ENCODE peak calls at places on chromosomes 3 and 15, in six cellular contexts. One of them, this sample, is unnamed.

GRCh38 chr3:114900908-114901307 is 246.2 kb downstream of the ZBTB20 start:
- DNase-seq in GM12878: no peak
- DNase-seq in pancreas: no peak
- DNase-seq in B cell: no peak
- DNase-seq in ovary: no peak
- DNase-seq in heart left ventricle: no peak
- DNase-seq in this sample: no peak

GRCh38 chr15:31403096-31403495 is 76.5 kb downstream of the KLF13 start:
- DNase-seq in GM12878: no peak
- DNase-seq in pancreas: no peak
- DNase-seq in B cell: no peak
- DNase-seq in ovary: no peak
- DNase-seq in heart left ventricle: no peak
- DNase-seq in this sample: no peak

GRCh38 chr3:169811606-169812123 is 1.0 kb upstream of the LRRIQ4 start:
- DNase-seq in GM12878: no peak
- DNase-seq in pancreas: no peak
- DNase-seq in B cell: peak
- DNase-seq in ovary: no peak
- DNase-seq in heart left ventricle: no peak
- DNase-seq in this sample: no peak

GRCh38 chr15:86021281-86022264 is 58.1 kb upstream of the AGBL1 start:
- DNase-seq in GM12878: no peak
- DNase-seq in pancreas: no peak
- DNase-seq in B cell: no peak
- DNase-seq in ovary: no peak
- DNase-seq in heart left ventricle: no peak
- DNase-seq in this sample: no peak

GRCh38 chr15:68550498-68551295 is 28.1 kb upstream of the CORO2B start:
- DNase-seq in GM12878: no peak
- DNase-seq in pancreas: peak
- DNase-seq in B cell: peak
- DNase-seq in ovary: peak
- DNase-seq in heart left ventricle: peak
- DNase-seq in this sample: peak

GRCh38 chr3:177249203-177249602 is 51.9 kb upstream of the TBL1XR1 start:
- DNase-seq in GM12878: no peak
- DNase-seq in pancreas: no peak
- DNase-seq in B cell: no peak
- DNase-seq in ovary: no peak
- DNase-seq in heart left ventricle: no peak
- DNase-seq in this sample: no peak

GRCh38 chr3:151015762-151016161 is 43.2 kb upstream of the CLRN1 start:
- DNase-seq in GM12878: no peak
- DNase-seq in pancreas: no peak
- DNase-seq in B cell: no peak
- DNase-seq in ovary: no peak
- DNase-seq in heart left ventricle: no peak
- DNase-seq in this sample: no peak

GRCh38 chr15:91942676-91943417 is 89.3 kb downstream of the SLCO3A1 start:
- DNase-seq in GM12878: no peak
- DNase-seq in pancreas: peak
- DNase-seq in B cell: no peak
- DNase-seq in ovary: peak
- DNase-seq in heart left ventricle: peak
- DNase-seq in this sample: peak

GRCh38 chr3:10015476-10015904 is 10.7 kb upstream of the FANCD2 start:
- DNase-seq in GM12878: no peak
- DNase-seq in pancreas: peak
- DNase-seq in B cell: no peak
- DNase-seq in ovary: peak
- DNase-seq in heart left ventricle: peak
- DNase-seq in this sample: peak

GRCh38 chr15:32908135-32908801 is 190.5 kb downstream of the GREM1 start:
- DNase-seq in GM12878: peak
- DNase-seq in pancreas: no peak
- DNase-seq in B cell: peak
- DNase-seq in ovary: peak
- DNase-seq in heart left ventricle: no peak
- DNase-seq in this sample: no peak

GRCh38 chr3:18447720-18448119 is 22.6 kb upstream of the SATB1 start:
- DNase-seq in GM12878: no peak
- DNase-seq in pancreas: no peak
- DNase-seq in B cell: no peak
- DNase-seq in ovary: no peak
- DNase-seq in heart left ventricle: no peak
- DNase-seq in this sample: no peak

GRCh38 chr3:18443670-18444596 is 18.8 kb upstream of the SATB1 start:
- DNase-seq in GM12878: no peak
- DNase-seq in pancreas: peak
- DNase-seq in B cell: peak
- DNase-seq in ovary: peak
- DNase-seq in heart left ventricle: peak
- DNase-seq in this sample: peak

GRCh38 chr3:18446067-18446793 is 21.1 kb upstream of the SATB1 start:
- DNase-seq in GM12878: no peak
- DNase-seq in pancreas: no peak
- DNase-seq in B cell: no peak
- DNase-seq in ovary: no peak
- DNase-seq in heart left ventricle: no peak
- DNase-seq in this sample: no peak

GRCh38 chr3:18444597-18445420 is 19.7 kb upstream of the SATB1 start:
- DNase-seq in GM12878: no peak
- DNase-seq in pancreas: peak
- DNase-seq in B cell: peak
- DNase-seq in ovary: peak
- DNase-seq in heart left ventricle: peak
- DNase-seq in this sample: peak

DNA sequence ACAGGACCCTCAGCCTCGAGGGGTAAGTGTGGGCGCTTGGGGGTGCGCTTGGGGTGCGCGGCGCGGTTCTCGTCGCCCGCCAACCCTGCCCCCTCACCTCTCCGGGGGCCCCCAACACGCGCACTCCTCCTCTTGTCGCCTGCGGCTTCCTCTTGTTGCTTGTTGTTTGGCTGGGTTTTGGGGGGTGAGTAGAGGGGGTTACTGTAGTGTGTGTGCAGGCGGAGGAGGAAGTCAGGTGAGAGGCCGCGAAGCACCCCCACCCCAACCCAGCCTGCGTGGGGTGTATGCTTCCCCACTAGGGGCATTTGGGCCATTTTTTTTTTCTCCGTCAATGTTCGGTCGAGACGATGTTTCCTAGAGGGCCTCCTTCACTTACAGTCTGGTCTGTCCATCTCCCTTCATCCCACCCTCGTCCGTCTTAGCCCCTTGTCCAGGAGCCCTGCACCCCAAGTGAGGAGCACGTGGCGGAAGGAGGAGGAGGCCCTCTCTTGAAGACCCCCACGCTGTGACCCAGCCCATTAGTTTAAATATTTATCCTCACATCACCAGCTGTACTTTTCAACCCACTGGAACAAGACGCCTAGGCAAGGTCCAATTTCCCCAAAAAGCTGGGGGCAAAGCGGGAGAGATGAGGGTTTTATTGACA is 20.4 kb upstream of the SATB1 start:
- DNase-seq in GM12878: no peak
- DNase-seq in pancreas: peak
- DNase-seq in B cell: peak
- DNase-seq in ovary: peak
- DNase-seq in heart left ventricle: no peak
- DNase-seq in this sample: no peak
- TF ChIP-seq CTCF in GM12878: no peak
- TF ChIP-seq CTCF in pancreas: no peak
- TF ChIP-seq CTCF in B cell: peak
- TF ChIP-seq CTCF in ovary: no peak
- TF ChIP-seq CTCF in heart left ventricle: no peak
- TF ChIP-seq CTCF in this sample: no peak

GRCh38 chr3:137222736-137223135 is 265.0 kb downstream of the IL20RB start:
- DNase-seq in GM12878: no peak
- DNase-seq in pancreas: no peak
- DNase-seq in B cell: no peak
- DNase-seq in ovary: no peak
- DNase-seq in heart left ventricle: no peak
- DNase-seq in this sample: no peak

GRCh38 chr3:137217733-137218132 is 259.9 kb downstream of the IL20RB start:
- DNase-seq in GM12878: no peak
- DNase-seq in pancreas: no peak
- DNase-seq in B cell: no peak
- DNase-seq in ovary: no peak
- DNase-seq in heart left ventricle: no peak
- DNase-seq in this sample: no peak
- TF ChIP-seq CTCF in GM12878: peak
- TF ChIP-seq CTCF in pancreas: no peak
- TF ChIP-seq CTCF in B cell: no peak
- TF ChIP-seq CTCF in ovary: no peak
- TF ChIP-seq CTCF in heart left ventricle: no peak
- TF ChIP-seq CTCF in this sample: peak

GRCh38 chr3:30269751-30270445 is 336.5 kb upstream of the TGFBR2 start:
- DNase-seq in GM12878: no peak
- DNase-seq in pancreas: no peak
- DNase-seq in B cell: peak
- DNase-seq in ovary: no peak
- DNase-seq in heart left ventricle: peak
- DNase-seq in this sample: no peak

GRCh38 chr3:30271781-30272180 is 334.6 kb upstream of the TGFBR2 start:
- DNase-seq in GM12878: no peak
- DNase-seq in pancreas: no peak
- DNase-seq in B cell: no peak
- DNase-seq in ovary: no peak
- DNase-seq in heart left ventricle: no peak
- DNase-seq in this sample: no peak

GRCh38 chr3:30268288-30268687 is 338.1 kb upstream of the TGFBR2 start:
- DNase-seq in GM12878: no peak
- DNase-seq in pancreas: no peak
- DNase-seq in B cell: no peak
- DNase-seq in ovary: no peak
- DNase-seq in heart left ventricle: no peak
- DNase-seq in this sample: no peak

GRCh38 chr3:30277494-30277893 is 328.9 kb upstream of the TGFBR2 start:
- DNase-seq in GM12878: no peak
- DNase-seq in pancreas: no peak
- DNase-seq in B cell: no peak
- DNase-seq in ovary: no peak
- DNase-seq in heart left ventricle: no peak
- DNase-seq in this sample: no peak

GRCh38 chr3:30273304-30274072 is 332.9 kb upstream of the TGFBR2 start:
- DNase-seq in GM12878: no peak
- DNase-seq in pancreas: no peak
- DNase-seq in B cell: no peak
- DNase-seq in ovary: no peak
- DNase-seq in heart left ventricle: no peak
- DNase-seq in this sample: no peak
- TF ChIP-seq CTCF in GM12878: no peak
- TF ChIP-seq CTCF in pancreas: no peak
- TF ChIP-seq CTCF in B cell: no peak
- TF ChIP-seq CTCF in ovary: no peak
- TF ChIP-seq CTCF in heart left ventricle: no peak
- TF ChIP-seq CTCF in this sample: no peak

GRCh38 chr3:11335056-11335608 is 62.9 kb downstream of the ATG7 start:
- DNase-seq in GM12878: peak
- DNase-seq in pancreas: no peak
- DNase-seq in B cell: peak
- DNase-seq in ovary: no peak
- DNase-seq in heart left ventricle: no peak
- DNase-seq in this sample: no peak
- TF ChIP-seq CTCF in GM12878: peak
- TF ChIP-seq CTCF in pancreas: peak
- TF ChIP-seq CTCF in B cell: peak
- TF ChIP-seq CTCF in ovary: peak
- TF ChIP-seq CTCF in heart left ventricle: peak
- TF ChIP-seq CTCF in this sample: peak

GRCh38 chr3:133442518-133442917 is 42.7 kb downstream of the BFSP2 start:
- DNase-seq in GM12878: no peak
- DNase-seq in pancreas: no peak
- DNase-seq in B cell: no peak
- DNase-seq in ovary: no peak
- DNase-seq in heart left ventricle: no peak
- DNase-seq in this sample: no peak

GRCh38 chr3:133440652-133441051 is 40.8 kb downstream of the BFSP2 start:
- DNase-seq in GM12878: no peak
- DNase-seq in pancreas: no peak
- DNase-seq in B cell: no peak
- DNase-seq in ovary: no peak
- DNase-seq in heart left ventricle: no peak
- DNase-seq in this sample: no peak

GRCh38 chr3:133439563-133439962 is 39.7 kb downstream of the BFSP2 start:
- DNase-seq in GM12878: no peak
- DNase-seq in pancreas: no peak
- DNase-seq in B cell: no peak
- DNase-seq in ovary: no peak
- DNase-seq in heart left ventricle: no peak
- DNase-seq in this sample: no peak

GRCh38 chr3:133441867-133442270 is 42.0 kb downstream of the BFSP2 start:
- DNase-seq in GM12878: no peak
- DNase-seq in pancreas: no peak
- DNase-seq in B cell: no peak
- DNase-seq in ovary: no peak
- DNase-seq in heart left ventricle: no peak
- DNase-seq in this sample: no peak

GRCh38 chr3:133437391-133438093 is 37.7 kb downstream of the BFSP2 start:
- DNase-seq in GM12878: no peak
- DNase-seq in pancreas: no peak
- DNase-seq in B cell: peak
- DNase-seq in ovary: no peak
- DNase-seq in heart left ventricle: no peak
- DNase-seq in this sample: no peak
- TF ChIP-seq CTCF in GM12878: peak
- TF ChIP-seq CTCF in pancreas: no peak
- TF ChIP-seq CTCF in B cell: peak
- TF ChIP-seq CTCF in ovary: no peak
- TF ChIP-seq CTCF in heart left ventricle: peak
- TF ChIP-seq CTCF in this sample: no peak

GRCh38 chr3:43690400-43691119 is at the start of gene ABHD5:
- DNase-seq in GM12878: peak
- DNase-seq in pancreas: peak
- DNase-seq in B cell: peak
- DNase-seq in ovary: peak
- DNase-seq in heart left ventricle: peak
- DNase-seq in this sample: peak
- TF ChIP-seq CTCF in GM12878: peak
- TF ChIP-seq CTCF in pancreas: peak
- TF ChIP-seq CTCF in B cell: peak
- TF ChIP-seq CTCF in ovary: no peak
- TF ChIP-seq CTCF in heart left ventricle: no peak
- TF ChIP-seq CTCF in this sample: peak

This sample was measured in upper lobe of right lung.